ENCODE peak calls at places on chromosomes 12 and 14, in six cellular contexts. W is fibroblast of lung, N is H1, B is GM23248, I is SK-N-SH, Z is IMR-90. L is an unnamed sample.

GRCh38 chr14:57389646-57390036 is 745 bp upstream of the NAA30 start:
- DNase-seq in W (no peak), N (no peak), B (no peak), I (peak; percentile 1), Z (no peak), L (no peak)

GRCh38 chr14:104899781-104900180 is 24.9 kb upstream of the PLD4 start:
- DNase-seq in W (no peak), N (no peak), B (no peak), I (no peak), Z (no peak), L (no peak)

GRCh38 chr14:74302160-74302628 is 540 bp downstream of the ABCD4 start:
- DNase-seq in W (peak; percentile 58), N (no peak), B (peak; percentile 85), I (peak; percentile 67), Z (peak; percentile 56), L (peak; percentile 79)

GRCh38 chr12:51759175-51759574 is 89.3 kb downstream of the FIGNL2 start:
- DNase-seq in W (peak; percentile 3), N (no peak), B (peak; percentile 36), I (no peak), Z (peak; percentile 72), L (peak; percentile 20)

GRCh38 chr12:65522956-65523857 is 244.7 kb downstream of the MSRB3 start:
- DNase-seq in W (peak; percentile 47), N (no peak), B (peak; percentile 62), I (no peak), Z (peak; percentile 50), L (peak; percentile 81)

GRCh38 chr12:131547560-131547959 is 163.3 kb upstream of the SFSWAP start:
- DNase-seq in W (no peak), N (no peak), B (no peak), I (no peak), Z (no peak), L (no peak)

GRCh38 chr12:61525331-61525730 is 734.9 kb upstream of the USP15 start:
- DNase-seq in W (no peak), N (no peak), B (no peak), I (no peak), Z (no peak), L (no peak)

GRCh38 chr12:71558445-71558844 is 105.2 kb downstream of the ZFC3H1 start:
- DNase-seq in W (peak; percentile 56), N (no peak), B (peak; percentile 48), I (peak; percentile 38), Z (peak; percentile 6), L (peak; percentile 28)

GRCh38 chr12:19572920-19573558 is 133.7 kb downstream of the AEBP2 start:
- DNase-seq in W (peak; percentile 52), N (peak; percentile 69), B (peak; percentile 48), I (peak; percentile 15), Z (peak; percentile 66), L (peak; percentile 55)

GRCh38 chr12:13687633-13688032 is 293.8 kb downstream of the GRIN2B start:
- DNase-seq in W (no peak), N (no peak), B (no peak), I (no peak), Z (no peak), L (no peak)

GRCh38 chr12:19236656-19237055 is 107.1 kb downstream of the PLEKHA5 start:
- DNase-seq in W (peak; percentile 65), N (no peak), B (peak; percentile 42), I (no peak), Z (peak; percentile 80), L (peak; percentile 40)

GRCh38 chr12:54596526-54596946 is 8.1 kb upstream of the PPP1R1A start:
- DNase-seq in W (peak; percentile 41), N (peak; percentile 88), B (peak; percentile 73), I (peak; percentile 61), Z (peak; percentile 52), L (peak; percentile 57)

GRCh38 chr12:53500119-53500775 is 836 bp upstream of the TARBP2 start:
- DNase-seq in W (peak; percentile 56), N (peak; percentile 47), B (peak; percentile 86), I (peak; percentile 91), Z (peak; percentile 65), L (peak; percentile 96)

GRCh38 chr12:79119796-79120195 is 255.2 kb downstream of the SYT1 start:
- DNase-seq in W (no peak), N (no peak), B (no peak), I (no peak), Z (no peak), L (no peak)

GRCh38 chr12:81502912-81503695 is 256.0 kb downstream of the PPFIA2 start:
- DNase-seq in W (peak; percentile 98), N (no peak), B (peak; percentile 91), I (no peak), Z (peak; percentile 45), L (peak; percentile 94)

GRCh38 chr14:100108042-100108825 is 43.0 kb downstream of the EVL start:
- DNase-seq in W (peak; percentile 43), N (peak; percentile 98), B (peak; percentile 78), I (peak; percentile 92), Z (peak; percentile 65), L (peak; percentile 68)
- H3K4me1 ChIP-seq in W (peaks cover 12% of the 10 kb centered on the region), N (no peaks in the 10 kb centered on the region), B (peaks cover 27% of the 10 kb centered on the region), I (peaks cover 22% of the 10 kb centered on the region), Z (peaks cover 28% of the 10 kb centered on the region), L (peaks cover 9% of the 10 kb centered on the region)

GRCh38 chr12:124369055-124369900 is 74.4 kb downstream of the RFLNA start:
- DNase-seq in W (peak; percentile 94), N (no peak), B (peak; percentile 98), I (peak; percentile 96), Z (peak; percentile 92), L (peak; percentile 36)

GRCh38 chr12:124368421-124369032 is 73.6 kb downstream of the RFLNA start:
- DNase-seq in W (no peak), N (no peak), B (no peak), I (no peak), Z (no peak), L (no peak)

GRCh38 chr12:124364543-124364942 is 69.7 kb downstream of the RFLNA start:
- DNase-seq in W (no peak), N (no peak), B (no peak), I (no peak), Z (no peak), L (no peak)

GRCh38 chr12:124363376-124363965 is 68.6 kb downstream of the RFLNA start:
- DNase-seq in W (no peak), N (no peak), B (no peak), I (no peak), Z (no peak), L (no peak)

GRCh38 chr12:124365726-124366430 is 71.0 kb downstream of the RFLNA start:
- DNase-seq in W (no peak), N (no peak), B (no peak), I (no peak), Z (no peak), L (no peak)
- H3K36me3 ChIP-seq in W (peaks cover 16% of the 10 kb centered on the region), N (peaks cover 7% of the 10 kb centered on the region), B (peaks cover 9% of the 10 kb centered on the region), I (peaks cover 27% of the 10 kb centered on the region), Z (peaks cover 52% of the 10 kb centered on the region), L (peaks cover 98% of the 10 kb centered on the region)

GRCh38 chr14:50676814-50677516 is 8.9 kb upstream of the SAV1 start:
- DNase-seq in W (no peak), N (no peak), B (no peak), I (no peak), Z (no peak), L (no peak)
- H2AFZ ChIP-seq in W (peak overlapping the region; percentile 23), N (no peak overlapping the region), B (peak overlapping the region; percentile 76), I (peak overlapping the region; percentile 85), Z (peak overlapping the region; percentile 56), L (no peak overlapping the region)

GRCh38 chr12:124502379-124502778 is 65.0 kb downstream of the NCOR2 start:
- DNase-seq in W (no peak), N (no peak), B (no peak), I (no peak), Z (no peak), L (no peak)
- H3K4me1 ChIP-seq in W (peaks cover 32% of the 10 kb centered on the region), N (peaks cover 7% of the 10 kb centered on the region), B (peaks cover 35% of the 10 kb centered on the region), I (peaks cover 55% of the 10 kb centered on the region), Z (peaks cover 32% of the 10 kb centered on the region), L (peaks cover 84% of the 10 kb centered on the region)

GRCh38 chr12:117162167-117162539 is 28.1 kb downstream of the FBXO21 start:
- DNase-seq in W (no peak), N (no peak), B (no peak), I (no peak), Z (no peak), L (no peak)
- H3K36me3 ChIP-seq in W (peaks cover 15% of the 10 kb centered on the region), N (peaks cover 81% of the 10 kb centered on the region), B (peaks cover 32% of the 10 kb centered on the region), I (peaks cover 61% of the 10 kb centered on the region), Z (peaks cover 65% of the 10 kb centered on the region), L (peaks cover 71% of the 10 kb centered on the region)

GRCh38 chr14:91261986-91262549 is 17.6 kb upstream of the GPR68 start:
- DNase-seq in W (no peak), N (no peak), B (no peak), I (no peak), Z (no peak), L (no peak)
- H2AFZ ChIP-seq in W (no peak overlapping the region), N (no peak overlapping the region), B (no peak overlapping the region), I (no peak overlapping the region), Z (no peak overlapping the region), L (no peak overlapping the region)

GRCh38 chr14:93962701-93963601 is 13.4 kb downstream of the ASB2 start:
- DNase-seq in W (no peak), N (no peak), B (no peak), I (no peak), Z (peak; percentile 74), L (peak; percentile 53)
- H3K4me1 ChIP-seq in W (peaks cover 8% of the 10 kb centered on the region), N (no peaks in the 10 kb centered on the region), B (peaks cover 23% of the 10 kb centered on the region), I (peaks cover 20% of the 10 kb centered on the region), Z (peaks cover 32% of the 10 kb centered on the region), L (peaks cover 45% of the 10 kb centered on the region)

GRCh38 chr12:116941188-116941587 is 30.4 kb downstream of the FBXW8 start:
- DNase-seq in W (no peak), N (no peak), B (no peak), I (no peak), Z (no peak), L (no peak)
- H3K36me3 ChIP-seq in W (no peaks in the 10 kb centered on the region), N (peaks cover 6% of the 10 kb centered on the region), B (peaks cover 20% of the 10 kb centered on the region), I (peaks cover 77% of the 10 kb centered on the region), Z (peaks cover 25% of the 10 kb centered on the region), L (peaks cover 67% of the 10 kb centered on the region)

GRCh38 chr14:77598366-77599050 is 17.9 kb downstream of the SPTLC2 start:
- DNase-seq in W (no peak), N (no peak), B (no peak), I (no peak), Z (no peak), L (no peak)
- H2AFZ ChIP-seq in W (no peak overlapping the region), N (no peak overlapping the region), B (no peak overlapping the region), I (no peak overlapping the region), Z (peak overlapping the region; percentile 52), L (no peak overlapping the region)

L was measured in mesenchymal stem cell.